ENCODE peak calls at places on chromosome 20, in six cellular contexts. S is HepG2, W is A549, O is ovary, R is stomach, F is transverse colon. G is an unnamed sample.

GRCh38 chr20:64219202-64219601 is 36.3 kb upstream of the PCMTD2 start:
- DNase-seq in O (no peak), W (no peak), S (no peak), R (no peak), F (no peak), G (no peak)

GRCh38 chr20:35304956-35305355 is 12.7 kb upstream of the FAM83C start:
- DNase-seq in O (no peak), W (no peak), R (no peak), F (no peak), S (no peak), G (no peak)

GRCh38 chr20:62704341-62704948 is 4.2 kb upstream of the NTSR1 start:
- DNase-seq in O (peak), R (peak), F (peak), S (peak), W (peak), G (no peak)

GRCh38 chr20:49471397-49471796 is 11.1 kb downstream of the KCNB1 start:
- DNase-seq in W (no peak), F (no peak), O (no peak), R (no peak), S (no peak), G (no peak)

GRCh38 chr20:33918662-33919061 is 75.0 kb upstream of the RALY start:
- DNase-seq in S (no peak), W (no peak), R (no peak), O (no peak), F (no peak), G (no peak)

GRCh38 chr20:35768731-35769664 is 2.8 kb upstream of the PHF20 start:
- DNase-seq in O (peak), W (peak), R (peak), F (peak), S (peak), G (peak)

GRCh38 chr20:4916991-4917881 is 84.1 kb downstream of the SLC23A2 start:
- DNase-seq in S (no peak), F (no peak), O (no peak), W (no peak), R (peak), G (no peak)

GRCh38 chr20:19973920-19974620 is 43.1 kb upstream of the NAA20 start:
- DNase-seq in R (peak), O (peak), W (no peak), F (peak), S (no peak), G (peak)

GRCh38 chr20:50590348-50590664 is 80.1 kb downstream of the PTPN1 start:
- DNase-seq in S (no peak), R (no peak), O (no peak), W (no peak), F (no peak), G (no peak)

GRCh38 chr20:39943336-39943735 is 745.7 kb downstream of the MAFB start:
- DNase-seq in S (no peak), W (no peak), O (no peak), F (no peak), R (no peak), G (no peak)

GRCh38 chr20:57785061-57785460 is 75.2 kb upstream of the PMEPA1 start:
- DNase-seq in O (no peak), W (no peak), F (no peak), R (no peak), S (no peak), G (no peak)

GRCh38 chr20:10540636-10541493 is 105.8 kb downstream of the SLX4IP start:
- DNase-seq in O (no peak), F (no peak), R (no peak), W (peak), S (peak), G (no peak)

GRCh38 chr20:32411955-32412706 is 54.0 kb downstream of the ASXL1 start:
- DNase-seq in R (no peak), W (no peak), S (no peak), F (no peak), O (no peak), G (no peak)

GRCh38 chr20:46520976-46521579 is 7.7 kb upstream of the ZNF334 start:
- DNase-seq in O (no peak), R (peak), S (peak), W (peak), F (peak), G (no peak)

GRCh38 chr20:57948177-57948955 is 238.6 kb upstream of the PMEPA1 start:
- DNase-seq in F (no peak), R (no peak), S (no peak), W (no peak), O (no peak), G (no peak)

GRCh38 chr20:32285621-32286334 is 8.3 kb downstream of the KIF3B start:
- DNase-seq in F (peak), W (no peak), R (no peak), O (no peak), S (no peak), G (no peak)

GRCh38 chr20:5544702-5545101 is 205.5 kb upstream of the SHLD1 start:
- DNase-seq in F (no peak), O (no peak), S (no peak), R (no peak), W (no peak), G (no peak)

GRCh38 chr20:717817-718216 is 42.2 kb upstream of the SCRT2 start:
- DNase-seq in F (no peak), R (no peak), O (no peak), S (no peak), W (no peak), G (no peak)

GRCh38 chr20:17628101-17628841 is 53.8 kb downstream of the RRBP1 start:
- DNase-seq in S (no peak), W (no peak), F (no peak), O (peak), R (no peak), G (no peak)

GRCh38 chr20:51531141-51531710 is 11.3 kb downstream of the NFATC2 start:
- DNase-seq in O (no peak), F (no peak), S (no peak), W (peak), R (no peak), G (no peak)

DNA sequence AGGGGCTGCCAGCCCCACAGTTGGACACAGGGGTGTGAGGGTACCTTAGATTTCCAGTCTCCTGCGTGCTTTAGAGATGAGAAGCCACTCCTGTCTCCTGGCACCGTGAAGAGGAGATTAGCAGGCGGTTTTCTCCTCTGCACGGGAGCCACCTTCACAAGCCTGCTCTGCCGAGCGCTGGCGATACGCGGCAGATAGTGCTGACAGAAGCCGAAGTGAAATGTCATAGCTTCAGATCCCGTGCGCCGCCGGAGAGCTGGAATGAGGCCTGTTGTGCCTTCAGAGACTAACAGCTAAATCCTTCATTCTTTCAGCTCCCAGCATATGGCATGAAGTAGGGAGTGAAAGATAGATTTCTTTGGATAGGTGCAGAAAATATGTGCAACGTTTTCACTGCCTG is 371.0 kb downstream of the TAF4 start:
- DNase-seq in F (no peak), R (no peak), W (no peak), O (no peak), S (no peak), G (no peak)
- TF ChIP-seq EP300 in F (no peak), R (no peak), W (no peak), O (no peak), S (no peak), G (no peak)

GRCh38 chr20:54067606-54068174 is 2.7 kb downstream of the BCAS1 start:
- DNase-seq in R (peak), S (peak), F (peak), O (no peak), W (peak), G (no peak)
- TF ChIP-seq EP300 in R (no peak), S (peak), F (peak), O (no peak), W (peak), G (no peak)

DNA sequence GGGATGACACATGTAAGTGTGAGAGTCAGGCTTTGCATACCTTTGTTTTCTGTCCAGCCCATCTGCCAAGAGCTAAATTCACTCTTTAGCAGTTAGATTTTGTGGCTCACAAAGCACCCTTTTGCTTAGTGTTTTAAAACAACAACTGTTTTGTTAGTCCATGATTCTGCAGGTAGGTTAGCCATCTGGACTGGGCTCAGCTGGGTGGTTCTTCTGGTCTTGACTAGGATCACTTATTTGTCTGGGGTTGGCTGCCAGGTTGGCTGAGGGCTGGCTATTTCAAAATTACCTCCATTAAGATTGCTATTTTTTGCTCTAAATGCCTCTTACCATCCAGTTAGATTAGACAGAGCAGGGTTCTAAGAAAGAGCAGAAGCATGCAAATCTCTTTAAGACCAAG is 489.3 kb downstream of the BTBD3 start:
- DNase-seq in W (no peak), S (no peak), O (no peak), R (no peak), F (no peak), G (no peak)
- TF ChIP-seq EP300 in W (no peak), S (no peak), O (no peak), R (no peak), F (no peak), G (no peak)

DNA sequence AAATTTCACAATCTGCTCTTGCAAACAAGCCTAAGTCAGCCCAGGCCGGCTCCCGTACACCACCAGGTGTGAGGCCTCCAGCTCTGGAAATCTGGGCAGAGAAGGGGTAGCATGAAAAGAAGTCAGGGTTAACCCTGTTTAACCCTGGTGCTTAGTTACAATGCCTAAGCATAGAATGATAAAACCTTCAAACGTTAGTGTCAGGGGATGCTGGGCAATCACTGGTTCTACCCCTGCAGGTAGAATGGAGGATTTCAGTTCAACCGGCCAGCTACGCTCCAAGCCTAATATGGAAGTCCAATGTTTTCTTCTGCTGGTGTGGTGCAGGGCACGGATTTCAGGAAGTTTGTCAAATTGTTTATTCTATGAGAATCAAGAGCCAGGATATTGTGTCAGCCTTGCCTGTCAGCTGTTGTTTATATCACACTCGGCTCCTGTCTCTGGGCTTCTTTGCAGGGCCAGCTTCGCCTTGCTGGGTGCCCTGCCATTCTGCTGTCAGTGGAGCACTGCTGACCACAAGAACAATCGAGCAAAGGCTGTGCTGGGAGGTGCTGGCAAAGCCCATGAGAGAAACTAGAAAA is 20.2 kb upstream of the CD93 start:
- DNase-seq in W (no peak), S (no peak), F (no peak), O (no peak), R (no peak), G (no peak)
- TF ChIP-seq EP300 in W (no peak), S (no peak), F (no peak), O (no peak), R (no peak), G (no peak)

GRCh38 chr20:52829111-52829510 is 143.0 kb upstream of the TSHZ2 start:
- DNase-seq in W (no peak), S (no peak), R (no peak), F (no peak), O (no peak), G (no peak)
- TF ChIP-seq EP300 in W (no peak), S (no peak), R (no peak), F (no peak), O (no peak), G (no peak)